ENCODE peak calls at places on chromosomes 3 and 15, in ten cellular contexts. H is A549, D is IMR-90, F is thyroid gland, I is NB4, N is Peyer's patch, L is spleen, V is ovary, O is transverse colon, Y is gastrocnemius medialis. J is an unnamed sample.

GRCh38 chr15:31265871-31266711 is 60.5 kb upstream of the KLF13 start:
- DNase-seq in H (no peak), D (no peak), F (no peak), I (peak), N (peak), L (peak), V (no peak), O (peak), Y (no peak), J (peak)

GRCh38 chr3:112348945-112349344 is 16.0 kb downstream of the CD200 start:
- DNase-seq in H (no peak), D (no peak), F (no peak), I (no peak), N (no peak), L (no peak), V (no peak), O (no peak), Y (no peak), J (no peak)

GRCh38 chr3:46960081-46960701 is 16.4 kb downstream of the CCDC12 start:
- DNase-seq in H (no peak), D (peak), F (peak), I (no peak), N (no peak), L (peak), V (peak), O (no peak), Y (peak), J (no peak)

GRCh38 chr15:31128919-31129768 is 27.6 kb upstream of the TRPM1 start:
- DNase-seq in H (peak), D (peak), F (peak), I (peak), N (peak), L (peak), V (peak), O (peak), Y (peak), J (peak)

GRCh38 chr3:161560006-161560637 is 63.5 kb downstream of the OTOL1 start:
- DNase-seq in H (peak), D (peak), F (peak), I (peak), N (no peak), L (no peak), V (no peak), O (peak), Y (peak), J (no peak)

GRCh38 chr15:96273317-96274086 is 57.0 kb upstream of the NR2F2 start:
- DNase-seq in H (peak), D (peak), F (no peak), I (peak), N (no peak), L (no peak), V (no peak), O (no peak), Y (no peak), J (no peak)

GRCh38 chr15:89695198-89695597 is 4.6 kb downstream of the WDR93 start:
- DNase-seq in H (no peak), D (no peak), F (no peak), I (no peak), N (no peak), L (no peak), V (no peak), O (no peak), Y (no peak), J (no peak)

GRCh38 chr3:113673593-113673992 is 22.8 kb downstream of the USF3 start:
- DNase-seq in H (no peak), D (no peak), F (no peak), I (no peak), N (no peak), L (no peak), V (no peak), O (no peak), Y (no peak), J (no peak)

GRCh38 chr3:188446014-188446413 is 292.1 kb downstream of the LPP start:
- DNase-seq in H (no peak), D (no peak), F (peak), I (no peak), N (peak), L (no peak), V (no peak), O (no peak), Y (no peak), J (no peak)

GRCh38 chr15:51380999-51381806 is 39.7 kb downstream of the GLDN start:
- DNase-seq in H (peak), D (peak), F (peak), I (peak), N (peak), L (no peak), V (no peak), O (peak), Y (peak), J (peak)

GRCh38 chr3:16119887-16120286 is 54.6 kb upstream of the GALNT15 start:
- DNase-seq in H (no peak), D (no peak), F (no peak), I (no peak), N (no peak), L (no peak), V (no peak), O (no peak), Y (no peak), J (no peak)

GRCh38 chr15:22978691-22979068 is 1.5 kb downstream of the CYFIP1 start:
- DNase-seq in H (peak), D (no peak), F (no peak), I (peak), N (no peak), L (no peak), V (no peak), O (no peak), Y (no peak), J (no peak)

GRCh38 chr15:94110476-94111130 is 120.8 kb upstream of the MCTP2 start:
- DNase-seq in H (no peak), D (no peak), F (no peak), I (no peak), N (no peak), L (no peak), V (no peak), O (no peak), Y (no peak), J (no peak)

GRCh38 chr15:67327312-67327711 is 72.7 kb downstream of the IQCH start:
- DNase-seq in H (no peak), D (no peak), F (no peak), I (no peak), N (no peak), L (no peak), V (no peak), O (no peak), Y (no peak), J (no peak)

GRCh38 chr3:178099885-178100284 is 436.4 kb upstream of the KCNMB2 start:
- DNase-seq in H (no peak), D (no peak), F (no peak), I (no peak), N (no peak), L (no peak), V (no peak), O (no peak), Y (no peak), J (no peak)

GRCh38 chr3:159785276-159785675 is 203.4 kb upstream of the IL12A start:
- DNase-seq in H (no peak), D (peak), F (no peak), I (no peak), N (no peak), L (no peak), V (no peak), O (no peak), Y (no peak), J (no peak)

GRCh38 chr3:53003320-53003719 is 42.6 kb downstream of the SFMBT1 start:
- DNase-seq in H (no peak), D (no peak), F (no peak), I (no peak), N (no peak), L (no peak), V (no peak), O (no peak), Y (no peak), J (no peak)

GRCh38 chr3:39548282-39548681 is 80.8 kb downstream of the MOBP start:
- DNase-seq in H (no peak), D (no peak), F (no peak), I (no peak), N (no peak), L (no peak), V (no peak), O (no peak), Y (no peak), J (no peak)

GRCh38 chr3:151425640-151426336 is 35.1 kb downstream of the IGSF10 start:
- DNase-seq in H (peak), D (no peak), F (no peak), I (no peak), N (no peak), L (no peak), V (no peak), O (no peak), Y (no peak), J (no peak)

GRCh38 chr3:47469616-47470015 is 6.1 kb downstream of the SCAP start:
- DNase-seq in H (no peak), D (no peak), F (no peak), I (no peak), N (no peak), L (no peak), V (no peak), O (peak), Y (no peak), J (no peak)

DNA sequence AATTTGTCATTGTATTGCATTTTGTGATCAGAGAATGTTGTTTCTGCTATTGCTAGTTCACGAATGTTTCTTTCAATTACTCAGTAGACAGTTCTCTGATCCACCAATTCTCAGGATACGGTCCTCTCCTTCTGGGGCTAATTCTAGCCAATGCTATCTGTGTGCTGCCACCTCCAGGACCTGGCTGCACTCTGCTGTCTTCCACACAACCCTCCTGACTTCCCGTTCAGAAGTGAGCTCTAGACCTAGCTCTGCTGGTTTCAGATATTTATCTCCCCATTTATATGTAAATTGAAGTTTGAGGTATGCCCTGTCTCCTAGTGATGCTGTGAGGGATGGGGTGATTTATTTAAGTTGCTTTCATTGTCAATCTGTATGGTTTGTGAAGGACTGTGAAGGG is 21.7 kb upstream of the UBL7 start:
- DNase-seq in H (no peak), D (no peak), F (no peak), I (peak), N (no peak), L (no peak), V (no peak), O (no peak), Y (no peak), J (peak)
- TF ChIP-seq CTCF in H (no peak), D (no peak), F (no peak), I (peak), N (no peak), L (no peak), V (no peak), O (no peak), Y (peak), J (no peak)

GRCh38 chr15:75338661-75339240 is 2.9 kb downstream of the COMMD4 start:
- DNase-seq in H (no peak), D (no peak), F (no peak), I (no peak), N (no peak), L (no peak), V (no peak), O (no peak), Y (no peak), J (no peak)

GRCh38 chr15:75335313-75335704 is 554 bp upstream of the COMMD4 start:
- DNase-seq in H (no peak), D (no peak), F (no peak), I (no peak), N (no peak), L (no peak), V (no peak), O (no peak), Y (no peak), J (no peak)

GRCh38 chr15:75339531-75340240 is 3.8 kb downstream of the COMMD4 start:
- DNase-seq in H (no peak), D (no peak), F (no peak), I (no peak), N (no peak), L (no peak), V (no peak), O (no peak), Y (no peak), J (no peak)

DNA sequence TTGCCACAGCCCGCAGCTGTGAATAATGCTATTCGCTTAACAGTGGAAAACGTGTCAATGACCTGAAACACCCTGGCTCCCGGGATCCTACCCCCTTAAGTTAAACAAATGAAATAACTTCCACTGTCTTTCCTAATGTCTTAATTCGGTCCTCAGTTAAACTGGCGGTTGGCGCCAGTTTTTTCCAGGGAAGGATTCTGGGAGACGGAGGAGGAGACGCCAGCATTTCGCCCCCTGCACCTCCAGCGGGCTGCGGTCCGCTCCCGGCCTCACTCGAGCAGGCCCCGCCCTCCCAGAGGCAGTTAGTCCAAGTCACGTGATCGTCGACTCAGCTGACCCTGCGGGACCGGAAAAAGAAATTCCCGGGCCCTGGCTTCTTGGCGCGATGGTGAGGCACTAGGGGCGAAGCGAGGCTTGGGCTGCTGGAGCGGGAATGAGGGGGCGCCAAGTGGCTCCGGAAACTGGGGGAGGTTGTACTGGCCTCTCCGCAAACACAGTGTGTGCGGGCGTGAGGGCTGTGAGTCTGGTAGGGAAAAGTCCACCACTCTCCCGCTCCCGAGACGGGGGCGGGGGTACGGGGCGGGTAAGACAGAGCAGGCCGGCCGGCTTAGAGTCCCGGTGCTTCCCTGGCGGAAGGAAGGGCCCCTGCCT is at the start of gene COMMD4:
- DNase-seq in H (peak), D (peak), F (peak), I (peak), N (peak), L (peak), V (peak), O (peak), Y (peak), J (peak)
- TF ChIP-seq POLR2A in H (peak), D (peak), F (peak), I (peak), N (no peak), L (no peak), V (no peak), O (peak), Y (no peak), J (no peak)

GRCh38 chr3:143329567-143330164 is 210.1 kb downstream of the CHST2 start:
- DNase-seq in H (no peak), D (no peak), F (peak), I (no peak), N (no peak), L (peak), V (peak), O (no peak), Y (no peak), J (no peak)
- H3K4me3 ChIP-seq in H (no peak), D (no peak), F (no peak), I (no peak), N (no peak), L (no peak), V (no peak), O (no peak), Y (no peak), J (no peak)

GRCh38 chr15:100133981-100134711 is 207.6 kb downstream of the ADAMTS17 start:
- DNase-seq in H (no peak), D (no peak), F (no peak), I (no peak), N (no peak), L (no peak), V (no peak), O (no peak), Y (no peak), J (no peak)

GRCh38 chr15:100133001-100133400 is 208.8 kb downstream of the ADAMTS17 start:
- DNase-seq in H (no peak), D (no peak), F (no peak), I (no peak), N (no peak), L (no peak), V (no peak), O (no peak), Y (no peak), J (no peak)

GRCh38 chr15:100129677-100130076 is 212.1 kb downstream of the ADAMTS17 start:
- DNase-seq in H (no peak), D (no peak), F (no peak), I (no peak), N (no peak), L (no peak), V (no peak), O (no peak), Y (no peak), J (no peak)

GRCh38 chr15:100132309-100132708 is 209.5 kb downstream of the ADAMTS17 start:
- DNase-seq in H (no peak), D (no peak), F (no peak), I (no peak), N (no peak), L (no peak), V (no peak), O (no peak), Y (no peak), J (no peak)

DNA sequence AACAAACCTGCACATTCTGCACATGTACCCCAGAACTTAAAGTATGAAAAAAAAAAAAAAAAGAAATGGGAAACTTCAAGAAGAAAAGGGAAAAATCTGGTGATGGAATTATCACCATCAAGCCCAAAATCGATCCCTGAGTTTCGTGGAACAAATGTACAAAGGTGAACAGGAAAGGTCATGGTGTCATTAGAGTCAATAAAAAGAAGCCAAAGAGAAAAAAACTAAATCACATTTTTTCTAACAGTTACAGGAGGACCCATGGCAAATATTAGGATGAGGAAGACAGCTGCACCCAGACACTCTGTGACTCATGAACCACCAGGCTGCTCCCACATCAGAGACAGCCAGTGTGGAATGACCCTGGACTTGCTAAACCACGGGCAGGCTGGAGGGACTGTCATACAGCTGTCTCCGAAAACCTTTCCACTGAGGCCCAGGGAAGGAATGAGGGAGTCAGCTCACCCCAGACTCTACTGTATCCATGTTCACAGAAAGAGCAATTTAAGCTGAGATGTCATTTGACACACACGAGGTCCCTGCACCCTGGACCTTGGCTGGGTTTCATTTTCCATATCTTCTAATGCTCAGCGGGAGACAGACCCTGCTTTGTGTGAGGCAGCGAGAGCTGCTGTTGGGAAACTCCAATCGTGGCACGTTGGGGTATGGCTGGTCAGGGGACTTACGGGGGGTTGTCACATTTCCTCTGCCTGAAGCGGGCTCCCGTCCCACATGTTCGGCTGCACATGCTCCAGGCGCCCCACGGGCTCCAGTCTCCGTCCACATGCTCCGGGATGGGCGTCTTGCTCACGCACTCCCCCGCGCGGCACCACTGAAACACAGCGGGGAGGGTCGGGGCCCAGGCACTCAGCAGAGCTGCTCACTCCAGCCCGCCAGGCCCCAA is 210.2 kb downstream of the ADAMTS17 start:
- DNase-seq in H (peak), D (peak), F (peak), I (no peak), N (no peak), L (no peak), V (peak), O (peak), Y (no peak), J (no peak)
- TF ChIP-seq CTCF in H (peak), D (peak), F (no peak), I (no peak), N (no peak), L (peak), V (no peak), O (no peak), Y (peak), J (no peak)